ENCODE peak calls at places on chromosomes 7 and 10, in six cellular contexts. V, B, Y, Q, R and M are unnamed samples.
A peak's percentile ranks its signal among the peaks of the same experiment; 100 is the strongest.

GRCh38 chr10:80408198-80409085 is at the start of gene PRXL2A:
- DNase-seq in Q (peak; percentile 59), Y (peak; percentile 63), V (peak; percentile 85), R (peak; percentile 16), B (peak; percentile 82), M (peak; percentile 88)

GRCh38 chr10:48518926-48519730 is 85.7 kb downstream of the ARHGAP22 start:
- DNase-seq in Q (no peak), B (no peak), R (no peak), Y (no peak), V (no peak), M (peak; percentile 21)

GRCh38 chr7:25122373-25122772 is 2.7 kb downstream of the CYCS start:
- DNase-seq in R (peak; percentile 46), B (no peak), Q (no peak), V (no peak), Y (no peak), M (no peak)

GRCh38 chr10:90929179-90929578 is 8.3 kb upstream of the ANKRD1 start:
- DNase-seq in R (no peak), V (no peak), Y (no peak), Q (no peak), B (no peak), M (no peak)

GRCh38 chr10:123645016-123645415 is 21.1 kb upstream of the GPR26 start:
- DNase-seq in Y (no peak), R (no peak), Q (no peak), B (no peak), V (no peak), M (no peak)

GRCh38 chr10:104300002-104300735 is 31.2 kb downstream of the GSTO2 start:
- DNase-seq in Q (no peak), Y (no peak), V (peak; percentile 67), R (peak; percentile 99), B (no peak), M (no peak)

GRCh38 chr10:98908868-98909267 is 326.8 kb downstream of the HPSE2 start:
- DNase-seq in Q (no peak), B (no peak), Y (no peak), R (no peak), V (no peak), M (no peak)

GRCh38 chr7:66790219-66790618 is 49.7 kb downstream of the RABGEF1 start:
- DNase-seq in Y (no peak), R (no peak), V (no peak), B (no peak), Q (no peak), M (no peak)

GRCh38 chr7:122166260-122166659 is 22.2 kb upstream of the AASS start:
- DNase-seq in V (no peak), R (no peak), Q (no peak), B (no peak), Y (no peak), M (no peak)

GRCh38 chr7:12418452-12418851 is 14.8 kb upstream of the VWDE start:
- DNase-seq in Y (no peak), R (no peak), B (no peak), Q (no peak), V (no peak), M (no peak)

GRCh38 chr7:99123571-99124033 is 20.3 kb downstream of the SMURF1 start:
- DNase-seq in V (no peak), B (no peak), Q (no peak), Y (no peak), R (no peak), M (no peak)

GRCh38 chr10:75404335-75405200 is 3.0 kb upstream of the ZNF503 start:
- DNase-seq in Y (no peak), B (no peak), R (no peak), V (no peak), Q (no peak), M (no peak)

GRCh38 chr10:102413053-102413705 is 5.4 kb downstream of the PSD start:
- DNase-seq in V (no peak), Y (no peak), R (no peak), B (peak; percentile 36), Q (no peak), M (peak; percentile 89)

GRCh38 chr7:95509199-95509598 is 23.5 kb downstream of the ASB4 start:
- DNase-seq in R (peak; percentile 76), Q (no peak), Y (no peak), B (no peak), V (no peak), M (peak; percentile 89)

GRCh38 chr7:101971457-101971856 is 154.0 kb downstream of the CUX1 start:
- DNase-seq in V (no peak), B (no peak), Y (no peak), Q (no peak), R (no peak), M (no peak)

GRCh38 chr7:33487998-33488682 is 358.8 kb downstream of the BBS9 start:
- DNase-seq in R (no peak), V (no peak), Y (no peak), Q (no peak), B (no peak), M (no peak)

GRCh38 chr7:89655946-89656345 is 498.3 kb upstream of the STEAP1 start:
- DNase-seq in Y (no peak), Q (no peak), V (no peak), B (no peak), R (no peak), M (no peak)

GRCh38 chr10:11748866-11749265 is 6.7 kb downstream of the ECHDC3 start:
- DNase-seq in V (no peak), B (no peak), Q (no peak), Y (no peak), R (no peak), M (no peak)

GRCh38 chr10:126518186-126519080 is 130.2 kb upstream of the ADAM12 start:
- DNase-seq in B (no peak), Y (no peak), Q (no peak), R (no peak), V (no peak), M (no peak)

GRCh38 chr10:101602767-101603398 is 14.8 kb downstream of the DPCD start:
- DNase-seq in V (peak; percentile 86), Y (peak; percentile 41), B (peak; percentile 68), R (peak; percentile 23), Q (peak; percentile 61), M (peak; percentile 78)

GRCh38 chr7:150996289-150997074 is 5.7 kb downstream of the NOS3 start:
- DNase-seq in B (no peak), Q (no peak), Y (no peak), V (no peak), R (no peak), M (no peak)

GRCh38 chr7:1483536-1484505 is 20.4 kb downstream of the INTS1 start:
- DNase-seq in Q (no peak), B (no peak), Y (no peak), V (no peak), R (no peak), M (no peak)

GRCh38 chr7:43868681-43869017 is 668 bp downstream of the MRPS24 start:
- DNase-seq in V (no peak), Q (no peak), Y (no peak), R (no peak), B (no peak), M (no peak)

GRCh38 chr7:85094046-85094720 is 92.7 kb downstream of the SEMA3D start:
- DNase-seq in V (no peak), R (peak; percentile 55), Q (peak; percentile 50), Y (no peak), B (no peak), M (no peak)

GRCh38 chr10:91909178-91909677 is at the start of gene FGFBP3:
- DNase-seq in R (peak; percentile 52), V (peak; percentile 35), Y (no peak), B (peak; percentile 33), Q (peak; percentile 19), M (peak; percentile 80)

GRCh38 chr10:78907458-78908211 is 161.1 kb upstream of the ZMIZ1 start:
- DNase-seq in Q (no peak), Y (no peak), R (no peak), B (no peak), V (no peak), M (no peak)

GRCh38 chr10:4316166-4316810 is 509.7 kb upstream of the AKR1E2 start:
- DNase-seq in B (no peak), Y (no peak), V (peak; percentile 14), R (peak; percentile 95), Q (no peak), M (no peak)

GRCh38 chr7:42876182-42877068 is 35.4 kb downstream of the C7orf25 start:
- DNase-seq in B (peak; percentile 66), Q (peak; percentile 70), V (peak; percentile 46), R (peak; percentile 22), Y (peak; percentile 16), M (peak; percentile 50)

GRCh38 chr7:47795631-47796030 is 152.6 kb downstream of the PKD1L1 start:
- DNase-seq in Y (no peak), V (no peak), Q (no peak), R (peak; percentile 99), B (no peak), M (no peak)

GRCh38 chr7:155344270-155344617 is 46.6 kb downstream of the INSIG1 start:
- DNase-seq in Y (no peak), V (no peak), R (no peak), Q (no peak), B (peak; percentile 23), M (no peak)

GRCh38 chr7:22083711-22084289 is 138.1 kb upstream of the CDCA7L start:
- DNase-seq in Q (no peak), V (peak; percentile 12), B (no peak), Y (no peak), R (peak; percentile 18), M (no peak)

GRCh38 chr7:31603076-31603475 is 83.9 kb upstream of the PPP1R17 start:
- DNase-seq in B (no peak), Y (no peak), V (no peak), Q (no peak), R (peak; percentile 58), M (peak; percentile 94)

GRCh38 chr10:88791924-88792323 is 10.6 kb upstream of the LIPM start:
- DNase-seq in R (no peak), B (no peak), Q (no peak), Y (no peak), V (peak; percentile 5), M (peak; percentile 55)

GRCh38 chr7:45033261-45033930 is 33.4 kb downstream of the CCM2 start:
- DNase-seq in Q (no peak), B (peak; percentile 21), Y (no peak), V (no peak), R (peak; percentile 74), M (no peak)

GRCh38 chr7:75815381-75816046 is 1.9 kb upstream of the CCL24 start:
- DNase-seq in V (no peak), B (no peak), R (no peak), Y (no peak), Q (no peak), M (peak; percentile 83)

GRCh38 chr10:105797234-105797890 is 1156.3 kb downstream of the SORCS3 start:
- DNase-seq in B (no peak), Y (no peak), V (no peak), R (no peak), Q (no peak), M (peak; percentile 65)

GRCh38 chr10:33006342-33006887 is 48.4 kb upstream of the ITGB1 start:
- DNase-seq in Y (no peak), R (no peak), V (no peak), B (no peak), Q (no peak), M (no peak)

GRCh38 chr7:132424821-132425739 is 151.2 kb downstream of the PLXNA4 start:
- DNase-seq in Y (no peak), R (no peak), Q (no peak), B (no peak), V (no peak), M (no peak)